ENCODE peak calls at places on chromosomes 1 and 21, in four cellular contexts. Z is GM12878, K is HepG2, G is K562. E is an unnamed sample.

GRCh38 chr1:211352985-211353515 is 26.4 kb downstream of the TRAF5 start:
- DNase-seq in G (peak; percentile 80), K (peak; percentile 79), Z (no peak), E (peak; percentile 66)

GRCh38 chr1:167634435-167634834 is 4.4 kb downstream of the RCSD1 start:
- DNase-seq in K (no peak), G (no peak), Z (no peak), E (no peak)

GRCh38 chr1:223390618-223391017 is 2.6 kb upstream of the CCDC185 start:
- DNase-seq in K (no peak), Z (no peak), G (no peak), E (no peak)

GRCh38 chr1:68120136-68120791 is 69.8 kb upstream of the DIRAS3 start:
- DNase-seq in G (peak; percentile 66), Z (peak; percentile 24), K (peak; percentile 60), E (peak; percentile 37)

GRCh38 chr1:165063181-165063955 is 293.1 kb downstream of the LMX1A start:
- DNase-seq in Z (no peak), K (no peak), G (no peak), E (no peak)

GRCh38 chr1:202155478-202156021 is 4.9 kb downstream of the PTPN7 start:
- DNase-seq in Z (no peak), K (no peak), G (no peak), E (no peak)

GRCh38 chr1:101356013-101356412 is 119.2 kb downstream of the S1PR1 start:
- DNase-seq in Z (no peak), K (no peak), G (no peak), E (no peak)

GRCh38 chr1:62131093-62131725 is 63.4 kb upstream of the L1TD1 start:
- DNase-seq in K (peak; percentile 50), G (peak; percentile 58), Z (no peak), E (peak; percentile 64)

GRCh38 chr1:213783898-213784297 is 203.9 kb upstream of the PROX1 start:
- DNase-seq in G (no peak), Z (no peak), K (no peak), E (no peak)

GRCh38 chr1:70331962-70332361 is 22.6 kb downstream of the ANKRD13C start:
- DNase-seq in Z (no peak), G (no peak), K (no peak), E (no peak)

GRCh38 chr1:189524501-189524900 is 953.2 kb downstream of the BRINP3 start:
- DNase-seq in Z (no peak), G (no peak), K (no peak), E (no peak)

GRCh38 chr21:41008971-41009370 is 159.0 kb upstream of the BACE2 start:
- DNase-seq in Z (no peak), G (no peak), K (no peak), E (no peak)

GRCh38 chr1:28136636-28137613 is 39.6 kb downstream of the PTAFR start:
- DNase-seq in K (no peak), Z (no peak), G (no peak), E (no peak)

GRCh38 chr1:59379028-59379728 is 82.3 kb downstream of the FGGY start:
- DNase-seq in G (no peak), Z (no peak), K (no peak), E (no peak)

GRCh38 chr1:158793604-158794003 is 12.6 kb upstream of the OR6N2 start:
- DNase-seq in K (no peak), G (peak; percentile 21), Z (no peak), E (peak; percentile 58)

GRCh38 chr1:90727917-90728655 is 11.0 kb upstream of the BARHL2 start:
- DNase-seq in G (no peak), K (no peak), Z (no peak), E (no peak)

GRCh38 chr21:41888749-41889376 is 9.7 kb upstream of the PRDM15 start:
- DNase-seq in G (no peak), Z (no peak), K (no peak), E (no peak)

GRCh38 chr21:20999567-21000169 is 1.5 kb downstream of the NCAM2 start:
- DNase-seq in Z (no peak), G (peak; percentile 50), K (peak; percentile 9), E (peak; percentile 48)

GRCh38 chr1:48931571-48932251 is 155.0 kb upstream of the BEND5 start:
- DNase-seq in K (no peak), Z (no peak), G (no peak), E (no peak)

GRCh38 chr1:241701483-241702290 is 49.6 kb downstream of the WDR64 start:
- DNase-seq in G (no peak), K (no peak), Z (no peak), E (no peak)

GRCh38 chr1:215637041-215637573 is 70.0 kb downstream of the KCTD3 start:
- DNase-seq in Z (no peak), G (no peak), K (peak; percentile 41), E (no peak)

GRCh38 chr1:97919568-97920261 is 1.1 kb downstream of the DPYD start:
- DNase-seq in Z (no peak), K (no peak), G (no peak), E (no peak)

GRCh38 chr1:47785561-47786271 is 211.5 kb downstream of the TRABD2B start:
- DNase-seq in K (peak; percentile 41), Z (no peak), G (no peak), E (peak; percentile 43)

GRCh38 chr1:228393811-228394570 is 12.6 kb downstream of the TRIM11 start:
- DNase-seq in G (no peak), K (no peak), Z (no peak), E (no peak)
- TF ChIP-seq CREM in G (no peak), K (no peak), Z (no peak), E (no peak)

GRCh38 chr21:30268608-30269197 is 14.0 kb downstream of the KRTAP24-1 start:
- DNase-seq in G (peak; percentile 41), Z (no peak), K (no peak), E (no peak)

GRCh38 chr21:30269803-30270530 is 12.8 kb downstream of the KRTAP24-1 start:
- DNase-seq in K (no peak), G (no peak), Z (no peak), E (no peak)
- TF ChIP-seq NR2C2 in K (no peak), G (no peak), Z (no peak), E (no peak)

GRCh38 chr1:30807318-30808066 is 49.9 kb upstream of the LAPTM5 start:
- DNase-seq in Z (no peak), K (no peak), G (no peak), E (no peak)
- TF ChIP-seq CREM in Z (no peak), K (no peak), G (no peak), E (no peak)

DNA sequence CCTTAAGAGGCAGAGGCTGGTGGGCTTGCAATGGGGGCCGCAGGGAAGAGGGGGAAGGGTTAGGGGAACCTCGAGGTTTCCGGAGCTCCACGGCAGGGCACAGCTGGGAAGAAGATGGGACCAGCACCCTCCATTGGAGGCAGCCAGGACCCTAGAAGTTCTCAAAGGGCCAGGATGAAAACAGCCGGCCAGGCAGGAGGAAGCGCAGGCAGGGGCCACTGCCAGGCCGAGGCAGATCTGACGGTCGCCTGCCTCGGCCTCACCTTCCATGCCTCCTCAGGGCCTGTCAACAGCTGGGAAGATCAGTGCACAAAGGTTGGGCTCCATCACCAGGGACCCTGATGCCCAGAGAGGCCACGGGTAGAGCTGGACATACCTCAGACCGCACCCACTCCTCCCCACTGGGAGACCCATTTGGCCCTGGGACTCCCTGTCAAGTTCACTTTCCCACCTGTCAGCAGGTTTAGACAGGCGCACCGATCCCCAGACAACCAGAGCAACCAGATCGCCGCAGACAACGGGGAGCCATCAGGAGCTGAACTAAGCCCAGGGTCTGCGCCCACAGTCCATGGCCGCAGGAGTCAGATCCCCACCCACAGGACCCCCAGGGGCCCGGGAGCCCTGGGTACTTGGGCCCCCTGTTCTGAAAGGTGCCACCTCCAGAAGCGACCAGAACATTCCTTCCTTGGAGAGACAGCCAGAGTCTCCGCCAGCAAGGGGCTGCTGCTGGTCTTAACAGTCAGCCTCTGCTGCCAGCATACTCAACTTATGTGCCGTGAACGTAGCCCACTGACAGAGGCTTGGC is 2.2 kb downstream of the SLC19A1 start:
- DNase-seq in K (no peak), G (no peak), Z (no peak), E (peak; percentile 8)
- TF ChIP-seq NR2C2 in K (no peak), G (no peak), Z (no peak), E (no peak)

DNA sequence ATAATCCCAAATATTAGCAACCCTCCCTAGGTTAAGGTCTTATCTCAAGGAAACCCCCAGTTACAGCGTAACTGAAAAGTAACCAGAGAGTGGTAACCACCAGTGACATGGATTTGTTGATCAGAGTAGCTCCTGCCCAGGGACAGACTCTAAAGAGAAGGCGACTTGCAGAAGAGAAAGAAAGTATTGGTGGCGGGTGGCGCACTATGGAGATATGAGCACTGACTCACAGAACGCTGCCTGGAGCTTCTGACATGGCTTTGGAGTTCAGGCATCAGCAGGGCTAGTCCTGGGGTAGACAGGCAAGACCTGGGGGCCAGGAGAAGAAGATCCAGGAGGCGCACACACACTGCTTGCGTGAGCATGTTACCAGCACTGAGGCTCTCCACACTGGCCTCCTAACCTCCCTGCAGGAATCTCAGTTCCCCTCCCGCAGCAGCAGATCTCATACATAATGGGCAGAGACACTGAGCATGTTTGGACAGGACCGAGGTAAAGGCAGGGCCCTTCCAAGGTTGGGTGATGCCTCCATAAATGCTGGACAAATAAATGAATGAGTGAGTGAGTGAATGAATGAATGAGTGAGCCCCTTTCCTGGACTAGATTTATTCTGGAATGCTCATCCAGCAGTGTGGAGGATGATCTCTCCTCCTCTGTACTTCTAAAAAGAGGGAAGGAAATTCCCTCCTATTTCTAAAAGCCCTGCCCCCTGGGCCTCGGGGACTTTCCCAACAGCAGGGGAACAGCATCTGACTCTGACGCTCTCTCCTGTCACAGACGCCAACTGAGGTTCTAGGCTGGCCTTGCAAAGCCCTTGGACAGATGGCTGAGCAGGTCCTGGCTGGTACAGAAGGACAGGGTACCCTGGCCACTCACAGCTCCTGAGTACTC is 175.5 kb downstream of the CLIC6 start:
- DNase-seq in Z (no peak), G (no peak), K (no peak), E (no peak)
- TF ChIP-seq CREM in Z (no peak), G (no peak), K (no peak), E (no peak)

E was measured in WTC11.